ENCODE peak calls at places on chromosomes 4 and X, in eight cellular contexts. T is iPS-NIHi11; W is HT-29; Z is NCI-H2081; H is naive thymus-derived CD8-positive, alpha-beta T cell; M is brain microvascular endothelial cell; R is fibroblast of pulmonary artery; D is left colon. Y is an unnamed sample.

GRCh38 chr4:5220028-5220427 is 168.7 kb downstream of the STK32B start:
- DNase-seq in T (peak; percentile 57), W (peak; percentile 31), Z (no peak), H (no peak), M (peak; percentile 61), R (peak; percentile 4), D (no peak), Y (no peak)

GRCh38 chr4:56128231-56128630 is 179.5 kb downstream of the CEP135 start:
- DNase-seq in T (no peak), W (no peak), Z (peak; percentile 7), H (no peak), M (peak; percentile 49), R (peak; percentile 88), D (no peak), Y (peak; percentile 19)

GRCh38 chr4:99833766-99834165 is 17.1 kb downstream of the DAPP1 start:
- DNase-seq in T (no peak), W (no peak), Z (no peak), H (no peak), M (no peak), R (no peak), D (no peak), Y (no peak)

GRCh38 chrX:75522565-75523411 is at the start of gene ZDHHC15:
- DNase-seq in T (peak; percentile 60), W (no peak), Z (peak; percentile 63), H (peak; percentile 26), M (peak; percentile 0), R (peak; percentile 3), D (peak; percentile 16), Y (peak; percentile 12)

GRCh38 chr4:19095491-19096046 is 1074.0 kb upstream of the LCORL start:
- DNase-seq in T (no peak), W (no peak), Z (no peak), H (no peak), M (no peak), R (no peak), D (no peak), Y (no peak)

GRCh38 chr4:140691369-140691768 is 64.8 kb downstream of the TBC1D9 start:
- DNase-seq in T (peak; percentile 52), W (no peak), Z (no peak), H (no peak), M (peak; percentile 25), R (peak; percentile 84), D (no peak), Y (no peak)

GRCh38 chr4:75916091-75916661 is 13.9 kb upstream of the PPEF2 start:
- DNase-seq in T (peak; percentile 61), W (peak; percentile 47), Z (peak; percentile 34), H (no peak), M (peak; percentile 35), R (peak; percentile 65), D (no peak), Y (peak; percentile 21)

GRCh38 chrX:119194631-119195030 is 41.5 kb upstream of the PGRMC1 start:
- DNase-seq in T (no peak), W (peak; percentile 27), Z (no peak), H (no peak), M (no peak), R (peak; percentile 52), D (no peak), Y (no peak)

GRCh38 chr4:118776166-118776954 is 59.6 kb downstream of the SEC24D start:
- DNase-seq in T (no peak), W (no peak), Z (no peak), H (no peak), M (peak; percentile 32), R (peak; percentile 85), D (no peak), Y (no peak)

GRCh38 chr4:101777431-101777830 is 13.1 kb upstream of the BANK1 start:
- DNase-seq in T (no peak), W (no peak), Z (no peak), H (no peak), M (no peak), R (no peak), D (no peak), Y (no peak)

GRCh38 chr4:176939445-176939844 is 146.7 kb upstream of the VEGFC start:
- DNase-seq in T (no peak), W (no peak), Z (no peak), H (no peak), M (peak; percentile 76), R (peak; percentile 34), D (no peak), Y (peak; percentile 77)

GRCh38 chr4:7335363-7336066 is 99.2 kb downstream of the PSAPL1 start:
- DNase-seq in T (peak; percentile 96), W (peak; percentile 55), Z (peak; percentile 34), H (peak; percentile 13), M (no peak), R (peak; percentile 29), D (peak; percentile 66), Y (peak; percentile 65)

GRCh38 chr4:98976716-98977115 is 18.8 kb upstream of the METAP1 start:
- DNase-seq in T (no peak), W (no peak), Z (no peak), H (no peak), M (peak; percentile 76), R (peak; percentile 70), D (no peak), Y (peak; percentile 2)

GRCh38 chrX:148380614-148381561 is 119.5 kb upstream of the AFF2 start:
- DNase-seq in T (no peak), W (no peak), Z (no peak), H (peak; percentile 7), M (no peak), R (no peak), D (no peak), Y (no peak)

GRCh38 chrX:148562846-148563245 is 62.4 kb downstream of the AFF2 start:
- DNase-seq in T (no peak), W (no peak), Z (no peak), H (no peak), M (no peak), R (no peak), D (no peak), Y (no peak)

GRCh38 chr4:16573181-16573580 is 325.3 kb downstream of the LDB2 start:
- DNase-seq in T (no peak), W (no peak), Z (no peak), H (no peak), M (no peak), R (peak; percentile 40), D (no peak), Y (peak; percentile 49)

GRCh38 chr4:26034849-26035248 is 120.8 kb downstream of the SMIM20 start:
- DNase-seq in T (no peak), W (no peak), Z (no peak), H (no peak), M (no peak), R (no peak), D (no peak), Y (no peak)

GRCh38 chrX:69313622-69314290 is 148.5 kb upstream of the PJA1 start:
- DNase-seq in T (no peak), W (no peak), Z (no peak), H (no peak), M (no peak), R (no peak), D (no peak), Y (no peak)

GRCh38 chrX:72532371-72532770 is 40.3 kb downstream of the HDAC8 start:
- DNase-seq in T (no peak), W (no peak), Z (no peak), H (no peak), M (peak; percentile 18), R (no peak), D (no peak), Y (no peak)

GRCh38 chrX:34880656-34881055 is 61.9 kb upstream of the FAM47B start:
- DNase-seq in T (no peak), W (no peak), Z (no peak), H (no peak), M (peak; percentile 57), R (peak; percentile 35), D (no peak), Y (peak; percentile 4)

GRCh38 chr4:10050171-10051120 is 29.1 kb upstream of the SLC2A9 start:
- DNase-seq in T (no peak), W (no peak), Z (no peak), H (no peak), M (no peak), R (no peak), D (no peak), Y (no peak)

GRCh38 chr4:3314706-3315260 is 22.0 kb downstream of the RGS12 start:
- DNase-seq in T (no peak), W (no peak), Z (no peak), H (no peak), M (no peak), R (no peak), D (no peak), Y (no peak)

GRCh38 chr4:43089730-43090129 is 197.2 kb downstream of the GRXCR1 start:
- DNase-seq in T (no peak), W (no peak), Z (no peak), H (no peak), M (no peak), R (peak; percentile 2), D (no peak), Y (peak; percentile 94)

GRCh38 chr4:8741513-8742226 is 130.0 kb downstream of the HMX1 start:
- DNase-seq in T (no peak), W (no peak), Z (no peak), H (no peak), M (no peak), R (no peak), D (no peak), Y (no peak)

GRCh38 chr4:107999932-108000539 is 10.3 kb downstream of the HADH start:
- DNase-seq in T (no peak), W (no peak), Z (no peak), H (no peak), M (no peak), R (no peak), D (no peak), Y (no peak)

GRCh38 chr4:36006226-36006625 is 238.1 kb downstream of the ARAP2 start:
- DNase-seq in T (no peak), W (peak; percentile 25), Z (no peak), H (no peak), M (no peak), R (peak; percentile 37), D (no peak), Y (no peak)

GRCh38 chrX:37959212-37960021 is 46.9 kb upstream of the SYTL5 start:
- DNase-seq in T (no peak), W (peak; percentile 32), Z (peak; percentile 28), H (no peak), M (no peak), R (no peak), D (no peak), Y (no peak)

GRCh38 chr4:168879178-168879577 is 130.9 kb downstream of the CBR4 start:
- DNase-seq in T (no peak), W (no peak), Z (no peak), H (no peak), M (no peak), R (no peak), D (no peak), Y (no peak)

GRCh38 chr4:15043226-15043625 is 40.9 kb downstream of the CPEB2 start:
- DNase-seq in T (no peak), W (peak; percentile 47), Z (no peak), H (no peak), M (no peak), R (no peak), D (no peak), Y (no peak)

GRCh38 chrX:1442724-1443367 is 9.9 kb downstream of the ASMTL start:
- DNase-seq in T (peak; percentile 0), W (no peak), Z (no peak), H (no peak), M (no peak), R (no peak), D (no peak), Y (no peak)

GRCh38 chr4:140789752-140790151 is 33.6 kb upstream of the TBC1D9 start:
- DNase-seq in T (no peak), W (no peak), Z (no peak), H (no peak), M (no peak), R (peak; percentile 57), D (no peak), Y (no peak)

GRCh38 chrX:4253092-4253491 is 539.6 kb upstream of the PRKX start:
- DNase-seq in T (no peak), W (no peak), Z (peak; percentile 17), H (no peak), M (no peak), R (no peak), D (no peak), Y (no peak)

GRCh38 chr4:27154706-27155105 is 294.1 kb downstream of the STIM2 start:
- DNase-seq in T (no peak), W (no peak), Z (peak; percentile 12), H (no peak), M (peak; percentile 7), R (peak; percentile 52), D (no peak), Y (no peak)

GRCh38 chrX:15790766-15791380 is 589 bp downstream of the ZRSR2 start:
- DNase-seq in T (no peak), W (peak; percentile 5), Z (no peak), H (no peak), M (no peak), R (peak; percentile 5), D (no peak), Y (no peak)

Y was measured in MG63.